ENCODE peak calls at places on chromosome 1, in five cellular contexts. P, I, Y, J and M are unnamed samples.

GRCh38 chr1:172325562-172325961 is 94.9 kb upstream of the C1orf105 start:
- DNase-seq in P (no peak), I (no peak), J (no peak), Y (no peak), M (no peak)

GRCh38 chr1:912740-913301 is 10.9 kb upstream of the SAMD11 start:
- DNase-seq in J (no peak), Y (peak), I (no peak), P (peak), M (no peak)

GRCh38 chr1:175385316-175385715 is 192.7 kb upstream of the KIAA0040 start:
- DNase-seq in J (no peak), I (no peak), Y (no peak), P (no peak), M (no peak)

GRCh38 chr1:109197163-109198042 is 16.3 kb upstream of the SARS1 start:
- DNase-seq in P (no peak), Y (no peak), J (no peak), I (no peak), M (no peak)

GRCh38 chr1:53048345-53048737 is 13.7 kb upstream of the PODN start:
- DNase-seq in Y (no peak), P (no peak), I (no peak), J (no peak), M (no peak)

GRCh38 chr1:245261786-245262185 is 107.0 kb downstream of the KIF26B start:
- DNase-seq in I (no peak), J (no peak), Y (no peak), P (no peak), M (no peak)

GRCh38 chr1:42927920-42928505 is 30.7 kb downstream of the SLC2A1 start:
- DNase-seq in P (no peak), J (no peak), I (no peak), Y (no peak), M (no peak)

GRCh38 chr1:207128336-207128921 is 24.4 kb downstream of the C4BPA start:
- DNase-seq in P (no peak), Y (no peak), J (no peak), I (no peak), M (no peak)

GRCh38 chr1:109240158-109241152 is 8.9 kb upstream of the CELSR2 start:
- DNase-seq in P (peak), Y (no peak), I (peak), J (no peak), M (no peak)

GRCh38 chr1:81317191-81317590 is 483.5 kb upstream of the ADGRL2 start:
- DNase-seq in J (no peak), I (no peak), Y (no peak), P (no peak), M (no peak)